ENCODE peak calls at places on chromosomes 13 and 19, in five cellular contexts. One of them, this sample, is unnamed.

GRCh38 chr13:31962661-31963345 is 68.8 kb upstream of the FRY start:
- DNase-seq in PC-3: no peak
- DNase-seq in epithelial cell of esophagus: no peak
- DNase-seq in ureter: no peak
- DNase-seq in CD8-positive, alpha-beta memory T cell: no peak
- DNase-seq in this sample: no peak

GRCh38 chr19:44745386-44745831 is 3.1 kb upstream of the BCL3 start:
- DNase-seq in PC-3: peak
- DNase-seq in epithelial cell of esophagus: peak
- DNase-seq in ureter: peak
- DNase-seq in CD8-positive, alpha-beta memory T cell: no peak
- DNase-seq in this sample: no peak

GRCh38 chr19:10514211-10515145 is 2.8 kb downstream of the S1PR5 start:
- DNase-seq in PC-3: no peak
- DNase-seq in epithelial cell of esophagus: no peak
- DNase-seq in ureter: no peak
- DNase-seq in CD8-positive, alpha-beta memory T cell: peak
- DNase-seq in this sample: no peak

GRCh38 chr19:28437390-28438346 is 775.3 kb downstream of the UQCRFS1 start:
- DNase-seq in PC-3: no peak
- DNase-seq in epithelial cell of esophagus: peak
- DNase-seq in ureter: no peak
- DNase-seq in CD8-positive, alpha-beta memory T cell: no peak
- DNase-seq in this sample: no peak

GRCh38 chr19:53545271-53546065 is 7.5 kb downstream of the ZNF331 start:
- DNase-seq in PC-3: peak
- DNase-seq in epithelial cell of esophagus: peak
- DNase-seq in ureter: no peak
- DNase-seq in CD8-positive, alpha-beta memory T cell: peak
- DNase-seq in this sample: no peak

GRCh38 chr19:35397064-35397463 is 26.2 kb downstream of the GPR42 start:
- DNase-seq in PC-3: no peak
- DNase-seq in epithelial cell of esophagus: no peak
- DNase-seq in ureter: no peak
- DNase-seq in CD8-positive, alpha-beta memory T cell: no peak
- DNase-seq in this sample: no peak

GRCh38 chr13:40292108-40292507 is 374.3 kb downstream of the FOXO1 start:
- DNase-seq in PC-3: no peak
- DNase-seq in epithelial cell of esophagus: no peak
- DNase-seq in ureter: no peak
- DNase-seq in CD8-positive, alpha-beta memory T cell: no peak
- DNase-seq in this sample: no peak

GRCh38 chr19:13884726-13885591 is 8.0 kb downstream of the NANOS3 start:
- DNase-seq in PC-3: no peak
- DNase-seq in epithelial cell of esophagus: no peak
- DNase-seq in ureter: no peak
- DNase-seq in CD8-positive, alpha-beta memory T cell: no peak
- DNase-seq in this sample: no peak

GRCh38 chr13:49346460-49346859 is 97.4 kb downstream of the CAB39L start:
- DNase-seq in PC-3: no peak
- DNase-seq in epithelial cell of esophagus: no peak
- DNase-seq in ureter: no peak
- DNase-seq in CD8-positive, alpha-beta memory T cell: no peak
- DNase-seq in this sample: no peak

GRCh38 chr13:35763060-35763804 is 286.7 kb upstream of the MAB21L1 start:
- DNase-seq in PC-3: no peak
- DNase-seq in epithelial cell of esophagus: no peak
- DNase-seq in ureter: no peak
- DNase-seq in CD8-positive, alpha-beta memory T cell: no peak
- DNase-seq in this sample: no peak

GRCh38 chr19:56333506-56333905 is 18.9 kb upstream of the ZSCAN5A start:
- DNase-seq in PC-3: peak
- DNase-seq in epithelial cell of esophagus: peak
- DNase-seq in ureter: no peak
- DNase-seq in CD8-positive, alpha-beta memory T cell: peak
- DNase-seq in this sample: no peak

GRCh38 chr13:108947551-108948030 is 318.2 kb downstream of the MYO16 start:
- DNase-seq in PC-3: no peak
- DNase-seq in epithelial cell of esophagus: no peak
- DNase-seq in ureter: no peak
- DNase-seq in CD8-positive, alpha-beta memory T cell: no peak
- DNase-seq in this sample: no peak

GRCh38 chr19:18109731-18110671 is 12.4 kb downstream of the MAST3 start:
- DNase-seq in PC-3: peak
- DNase-seq in epithelial cell of esophagus: peak
- DNase-seq in ureter: no peak
- DNase-seq in CD8-positive, alpha-beta memory T cell: peak
- DNase-seq in this sample: peak

GRCh38 chr13:61777902-61778301 is 362.3 kb upstream of the PCDH20 start:
- DNase-seq in PC-3: no peak
- DNase-seq in epithelial cell of esophagus: no peak
- DNase-seq in ureter: no peak
- DNase-seq in CD8-positive, alpha-beta memory T cell: no peak
- DNase-seq in this sample: no peak

GRCh38 chr13:111158136-111158805 is 43.2 kb downstream of the ARHGEF7 start:
- DNase-seq in PC-3: peak
- DNase-seq in epithelial cell of esophagus: peak
- DNase-seq in ureter: no peak
- DNase-seq in CD8-positive, alpha-beta memory T cell: no peak
- DNase-seq in this sample: no peak

GRCh38 chr13:42011601-42012401 is 36.6 kb upstream of the DGKH start:
- DNase-seq in PC-3: no peak
- DNase-seq in epithelial cell of esophagus: peak
- DNase-seq in ureter: no peak
- DNase-seq in CD8-positive, alpha-beta memory T cell: no peak
- DNase-seq in this sample: no peak

GRCh38 chr13:44305845-44306244 is 67.8 kb upstream of the SERP2 start:
- DNase-seq in PC-3: peak
- DNase-seq in epithelial cell of esophagus: peak
- DNase-seq in ureter: no peak
- DNase-seq in CD8-positive, alpha-beta memory T cell: no peak
- DNase-seq in this sample: no peak

GRCh38 chr13:44974056-44974798 is 15.0 kb downstream of the NUFIP1 start:
- DNase-seq in PC-3: no peak
- DNase-seq in epithelial cell of esophagus: peak
- DNase-seq in ureter: no peak
- DNase-seq in CD8-positive, alpha-beta memory T cell: no peak
- DNase-seq in this sample: no peak

GRCh38 chr13:48585456-48585840 is 52.6 kb upstream of the RCBTB2 start:
- DNase-seq in PC-3: peak
- DNase-seq in epithelial cell of esophagus: no peak
- DNase-seq in ureter: no peak
- DNase-seq in CD8-positive, alpha-beta memory T cell: no peak
- DNase-seq in this sample: no peak

This sample was measured in GM12891.